ENCODE peak calls at places on chromosomes 4 and X, in seven cellular contexts. D is Panc1, Z is neural progenitor cell, U is ovary, T is SK-N-SH, H is hepatocyte, Q is fibroblast of pulmonary artery. R is an unnamed sample.

GRCh38 chr4:148116264-148116663 is 325.9 kb downstream of the NR3C2 start:
- DNase-seq in D (no peak), Z (no peak), U (no peak), T (no peak), H (peak; percentile 74), Q (peak; percentile 66), R (no peak)

GRCh38 chr4:161581262-161581661 is 582.5 kb downstream of the FSTL5 start:
- DNase-seq in D (no peak), Z (no peak), U (no peak), T (no peak), H (no peak), Q (peak; percentile 14), R (no peak)

GRCh38 chr4:30619679-30620078 is 100.5 kb upstream of the PCDH7 start:
- DNase-seq in D (no peak), Z (no peak), U (no peak), T (no peak), H (no peak), Q (peak; percentile 61), R (no peak)

GRCh38 chr4:5003918-5004317 is 15.3 kb downstream of the CYTL1 start:
- DNase-seq in D (no peak), Z (no peak), U (no peak), T (no peak), H (no peak), Q (no peak), R (no peak)

GRCh38 chr4:16573181-16573580 is 325.3 kb downstream of the LDB2 start:
- DNase-seq in D (no peak), Z (no peak), U (no peak), T (no peak), H (no peak), Q (peak; percentile 40), R (no peak)

GRCh38 chr4:78293841-78294301 is 236.7 kb downstream of the FRAS1 start:
- DNase-seq in D (no peak), Z (peak; percentile 35), U (no peak), T (no peak), H (no peak), Q (peak; percentile 74), R (no peak)

GRCh38 chrX:42755820-42756219 is 22.1 kb downstream of the PPP1R2C start:
- DNase-seq in D (no peak), Z (no peak), U (no peak), T (no peak), H (peak; percentile 19), Q (peak; percentile 67), R (no peak)

GRCh38 chr4:10033191-10033881 is 12.0 kb upstream of the SLC2A9 start:
- DNase-seq in D (no peak), Z (no peak), U (no peak), T (no peak), H (peak; percentile 39), Q (peak; percentile 76), R (no peak)

GRCh38 chr4:61994036-61994435 is 793.9 kb downstream of the ADGRL3 start:
- DNase-seq in D (no peak), Z (no peak), U (no peak), T (no peak), H (no peak), Q (peak; percentile 23), R (no peak)

GRCh38 chr4:2248821-2249261 is 6.9 kb upstream of the HAUS3 start:
- DNase-seq in D (no peak), Z (no peak), U (no peak), T (peak; percentile 28), H (peak; percentile 3), Q (no peak), R (no peak)

GRCh38 chr4:79923290-79923689 is 149.7 kb downstream of the ANTXR2 start:
- DNase-seq in D (no peak), Z (no peak), U (no peak), T (no peak), H (no peak), Q (no peak), R (no peak)

GRCh38 chr4:109930469-109930868 is 17.8 kb downstream of the EGF start:
- DNase-seq in D (no peak), Z (no peak), U (no peak), T (no peak), H (no peak), Q (no peak), R (no peak)

GRCh38 chr4:107987916-107988762 is 1.6 kb upstream of the HADH start:
- DNase-seq in D (no peak), Z (no peak), U (no peak), T (no peak), H (no peak), Q (no peak), R (no peak)

GRCh38 chr4:72857787-72858186 is 211.7 kb downstream of the COX18 start:
- DNase-seq in D (no peak), Z (no peak), U (no peak), T (no peak), H (no peak), Q (peak; percentile 76), R (no peak)

GRCh38 chr4:577499-578450 is 1.7 kb upstream of the TMEM271 start:
- DNase-seq in D (no peak), Z (peak; percentile 70), U (no peak), T (peak; percentile 52), H (peak; percentile 57), Q (no peak), R (no peak)

GRCh38 chr4:15004701-15005301 is 2.5 kb downstream of the CPEB2 start:
- DNase-seq in D (no peak), Z (peak; percentile 60), U (peak; percentile 81), T (peak; percentile 42), H (peak; percentile 87), Q (peak; percentile 75), R (peak; percentile 94)

GRCh38 chr4:173371292-173372192 is 788 bp downstream of the SAP30 start:
- DNase-seq in D (no peak), Z (peak; percentile 83), U (peak; percentile 64), T (peak; percentile 56), H (peak; percentile 78), Q (peak; percentile 78), R (peak; percentile 84)

GRCh38 chr4:122480023-122480422 is 23.5 kb upstream of the IL2 start:
- DNase-seq in D (no peak), Z (no peak), U (no peak), T (no peak), H (peak; percentile 5), Q (peak; percentile 71), R (no peak)

GRCh38 chr4:156575430-156576073 is 396.0 kb downstream of the PDGFC start:
- DNase-seq in D (no peak), Z (peak; percentile 23), U (no peak), T (no peak), H (no peak), Q (peak; percentile 44), R (peak; percentile 33)

GRCh38 chr4:64784125-64784524 is 374.9 kb upstream of the TECRL start:
- DNase-seq in D (no peak), Z (no peak), U (no peak), T (no peak), H (no peak), Q (peak; percentile 48), R (no peak)

GRCh38 chr4:67036791-67037190 is 508.5 kb downstream of the CENPC start:
- DNase-seq in D (no peak), Z (no peak), U (no peak), T (no peak), H (no peak), Q (no peak), R (no peak)

GRCh38 chr4:67040315-67040714 is 505.0 kb downstream of the CENPC start:
- DNase-seq in D (no peak), Z (no peak), U (no peak), T (no peak), H (no peak), Q (no peak), R (no peak)

GRCh38 chr4:67037489-67037888 is 507.8 kb downstream of the CENPC start:
- DNase-seq in D (no peak), Z (no peak), U (no peak), T (no peak), H (no peak), Q (peak; percentile 7), R (no peak)

GRCh38 chr4:67035986-67036385 is 509.3 kb downstream of the CENPC start:
- DNase-seq in D (no peak), Z (no peak), U (no peak), T (no peak), H (no peak), Q (peak; percentile 38), R (no peak)

GRCh38 chr4:67035501-67035900 is 509.8 kb downstream of the CENPC start:
- DNase-seq in D (no peak), Z (no peak), U (no peak), T (no peak), H (no peak), Q (peak; percentile 80), R (no peak)
- TF ChIP-seq CTCF in D (no peak), Z (no peak), U (no peak), T (no peak), H (no peak), Q (no peak), R (no peak)

DNA sequence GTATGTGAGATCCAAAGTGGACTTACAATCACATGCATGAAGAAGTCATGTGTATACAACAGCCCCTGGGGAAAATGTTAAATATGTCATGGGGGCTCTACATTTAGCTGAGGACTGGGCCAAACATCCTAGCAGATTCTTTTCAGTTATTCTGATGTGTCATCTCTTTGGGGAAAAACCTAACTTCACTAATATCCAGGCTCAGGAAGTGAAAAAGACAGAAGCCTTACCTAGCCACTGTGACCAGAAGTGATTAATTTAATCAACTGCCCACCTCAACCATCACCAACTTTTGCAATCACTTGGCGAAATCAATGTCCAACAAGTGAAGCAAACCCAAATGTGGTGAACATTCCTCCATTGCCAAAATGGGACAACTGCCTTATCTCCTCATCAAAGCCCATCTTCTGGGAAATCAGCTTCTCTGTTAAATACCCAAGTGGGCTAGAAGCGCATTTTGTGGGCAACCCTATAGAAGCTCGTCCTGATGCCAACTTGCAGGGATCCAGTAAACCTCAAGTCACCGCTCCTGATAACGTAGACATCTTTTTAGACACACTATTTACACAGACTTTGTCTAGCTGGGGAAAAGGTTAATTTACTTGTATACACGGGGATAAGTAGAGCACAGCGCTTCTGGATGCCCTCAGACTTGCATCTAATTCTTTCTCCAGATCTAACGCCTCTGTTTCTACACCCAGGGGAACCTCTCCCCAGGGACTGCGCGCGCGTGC is 1.4 kb upstream of the HHIP start:
- DNase-seq in D (no peak), Z (no peak), U (no peak), T (no peak), H (no peak), Q (peak; percentile 41), R (no peak)
- H3K4me3 ChIP-seq in D (no peak overlapping the region), Z (no peak overlapping the region), U (no peak overlapping the region), T (peak overlapping the region; percentile 72), H (no peak overlapping the region), Q (peak overlapping the region; percentile 89), R (peak overlapping the region; percentile 50)

GRCh38 chrX:7552758-7553157 is 290.2 kb upstream of the VCX start:
- DNase-seq in D (no peak), Z (no peak), U (no peak), T (no peak), H (no peak), Q (no peak), R (no peak)
- TF ChIP-seq CTCF in D (no peak), Z (peak; percentile 35), U (no peak), T (no peak), H (no peak), Q (no peak), R (no peak)

DNA sequence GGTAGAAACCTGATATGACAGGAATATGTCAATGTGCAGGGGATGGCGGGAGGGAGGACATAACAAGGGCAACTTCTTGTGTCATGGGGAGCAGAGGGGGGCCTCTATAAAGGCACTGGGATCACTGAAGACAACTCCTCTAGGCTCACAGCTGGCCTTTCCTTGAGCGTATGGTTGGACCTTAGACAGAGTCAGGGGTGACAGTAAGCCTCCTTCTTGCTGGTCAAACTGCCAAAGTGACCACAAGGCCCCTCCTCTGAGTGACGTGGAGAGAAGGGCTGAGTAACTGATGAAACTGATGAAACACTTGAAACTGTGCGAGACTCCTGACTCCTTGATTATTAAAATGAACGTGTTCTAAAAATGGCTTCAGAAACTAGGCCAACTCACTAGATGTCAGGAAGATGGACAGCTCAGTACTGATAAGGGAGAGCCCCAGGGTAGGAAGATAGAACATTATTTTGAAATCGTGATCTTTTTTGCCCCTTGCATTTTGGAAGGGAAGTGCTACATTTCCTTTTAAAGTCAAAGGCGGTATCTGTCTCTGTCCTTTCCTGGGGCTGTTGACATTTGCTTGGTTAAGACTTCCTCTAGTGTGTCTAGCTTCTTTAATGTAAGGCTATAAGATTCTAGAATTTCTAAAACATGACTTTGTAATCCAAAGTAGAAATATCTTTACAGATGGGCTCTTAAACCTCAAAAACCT is 1.6 kb downstream of the RAB33A start:
- DNase-seq in D (no peak), Z (no peak), U (peak; percentile 17), T (no peak), H (no peak), Q (peak; percentile 80), R (no peak)
- H3K4me3 ChIP-seq in D (no peak overlapping the region), Z (no peak overlapping the region), U (no peak overlapping the region), T (no peak overlapping the region), H (no peak overlapping the region), Q (no peak overlapping the region), R (peak overlapping the region; percentile 53)